ENCODE peak calls at places on chromosomes 7 and 10, in six cellular contexts. W is NCI-H1105, L is colonic mucosa, G is A673, K is cerebellar cortex, Z is heart right ventricle. R is an unnamed sample.

GRCh38 chr7:88111136-88111748 is 108.6 kb downstream of the SRI start:
- DNase-seq in W (peak), L (no peak), G (peak), K (peak), Z (no peak), R (peak)

GRCh38 chr7:121798896-121799295 is 74.1 kb upstream of the PTPRZ1 start:
- DNase-seq in W (no peak), L (no peak), G (peak), K (peak), Z (no peak), R (peak)

GRCh38 chr10:26887611-26888215 is 27.0 kb upstream of the ABI1 start:
- DNase-seq in W (no peak), L (no peak), G (no peak), K (no peak), Z (no peak), R (no peak)

GRCh38 chr10:97004591-97004990 is 172.5 kb downstream of the LCOR start:
- DNase-seq in W (no peak), L (no peak), G (no peak), K (no peak), Z (no peak), R (no peak)

GRCh38 chr10:60809157-60809556 is 30.9 kb downstream of the CDK1 start:
- DNase-seq in W (no peak), L (no peak), G (peak), K (no peak), Z (no peak), R (no peak)

GRCh38 chr10:34697366-34698247 is 117.5 kb downstream of the PARD3 start:
- DNase-seq in W (no peak), L (no peak), G (no peak), K (no peak), Z (no peak), R (no peak)

GRCh38 chr7:146106319-146106718 is 10.3 kb upstream of the CNTNAP2 start:
- DNase-seq in W (no peak), L (no peak), G (no peak), K (no peak), Z (no peak), R (no peak)

GRCh38 chr10:75408512-75408881 is 6.9 kb upstream of the ZNF503 start:
- DNase-seq in W (no peak), L (peak), G (no peak), K (no peak), Z (peak), R (peak)

GRCh38 chr7:44757739-44758138 is 9.1 kb downstream of the ZMIZ2 start:
- DNase-seq in W (no peak), L (no peak), G (no peak), K (no peak), Z (no peak), R (no peak)

GRCh38 chr7:144127714-144128334 is 4.8 kb downstream of the OR2A14 start:
- DNase-seq in W (peak), L (peak), G (peak), K (peak), Z (peak), R (peak)

GRCh38 chr10:42242135-42242805 is 396.1 kb downstream of the ZNF33B start:
- DNase-seq in W (no peak), L (no peak), G (no peak), K (no peak), Z (no peak), R (no peak)

GRCh38 chr7:42082144-42082543 is 154.9 kb downstream of the GLI3 start:
- DNase-seq in W (no peak), L (no peak), G (peak), K (no peak), Z (no peak), R (no peak)

GRCh38 chr7:157402388-157402703 is 65.5 kb downstream of the DNAJB6 start:
- DNase-seq in W (no peak), L (no peak), G (no peak), K (no peak), Z (no peak), R (no peak)

GRCh38 chr10:70456164-70456563 is 14.7 kb upstream of the NODAL start:
- DNase-seq in W (no peak), L (no peak), G (no peak), K (no peak), Z (no peak), R (no peak)

GRCh38 chr10:100245484-100246220 is 16.3 kb upstream of the CHUK start:
- DNase-seq in W (no peak), L (no peak), G (no peak), K (no peak), Z (no peak), R (no peak)

GRCh38 chr7:109964780-109965179 is 1126.1 kb upstream of the LRRN3 start:
- DNase-seq in W (no peak), L (no peak), G (no peak), K (no peak), Z (no peak), R (no peak)

GRCh38 chr10:132632851-132633684 is 95.5 kb downstream of the INPP5A start:
- DNase-seq in W (no peak), L (no peak), G (no peak), K (peak), Z (peak), R (no peak)

GRCh38 chr7:111083423-111083822 is 7.5 kb upstream of the LRRN3 start:
- DNase-seq in W (no peak), L (no peak), G (no peak), K (no peak), Z (no peak), R (no peak)

GRCh38 chr10:33715303-33715702 is 380.8 kb upstream of the NRP1 start:
- DNase-seq in W (no peak), L (no peak), G (no peak), K (no peak), Z (peak), R (no peak)

GRCh38 chr7:69903410-69903809 is 305.1 kb downstream of the AUTS2 start:
- DNase-seq in W (no peak), L (no peak), G (peak), K (no peak), Z (no peak), R (no peak)

GRCh38 chr7:130961128-130961601 is 227.2 kb upstream of the KLF14 start:
- DNase-seq in W (no peak), L (no peak), G (peak), K (no peak), Z (no peak), R (no peak)

GRCh38 chr10:49734676-49735075 is 27.4 kb downstream of the OGDHL start:
- DNase-seq in W (no peak), L (peak), G (no peak), K (no peak), Z (no peak), R (no peak)

GRCh38 chr7:22061781-22062180 is 116.1 kb upstream of the CDCA7L start:
- DNase-seq in W (no peak), L (no peak), G (no peak), K (no peak), Z (no peak), R (no peak)

GRCh38 chr10:5776150-5776880 is 36.9 kb downstream of the GDI2 start:
- DNase-seq in W (no peak), L (no peak), G (peak), K (peak), Z (no peak), R (no peak)